ENCODE peak calls at places on chromosomes 7 and 10, in nine cellular contexts. R is uterus; Q is heart right ventricle; D is CD4-positive, CD25-positive, alpha-beta regulatory T cell; H is ascending aorta; A is adrenal gland; X is neural progenitor cell; U is lower lobe of right lung; P is AG04450. E is an unnamed sample.
A peak's percentile ranks its signal among the peaks of the same experiment; 100 is the strongest.

GRCh38 chr10:35783305-35783838 is 141.3 kb upstream of the FZD8 start:
- DNase-seq in H (no peak), X (no peak), Q (no peak), P (no peak), U (no peak), D (no peak), A (no peak), R (no peak), E (peak; percentile 68)

GRCh38 chr10:10500941-10501340 is 516.7 kb upstream of the CELF2 start:
- DNase-seq in R (no peak), U (no peak), X (no peak), H (no peak), A (no peak), Q (no peak), P (peak; percentile 52), D (no peak), E (no peak)

GRCh38 chr10:4867520-4868356 is 41.7 kb downstream of the AKR1E2 start:
- DNase-seq in D (no peak), R (no peak), Q (no peak), U (no peak), H (no peak), P (no peak), A (peak; percentile 58), X (no peak), E (no peak)

GRCh38 chr10:87694011-87694794 is 34.5 kb downstream of the PAPSS2 start:
- DNase-seq in P (no peak), U (no peak), X (no peak), A (no peak), Q (no peak), D (no peak), R (no peak), H (no peak), E (no peak)

GRCh38 chr10:12628964-12629766 is 279.8 kb downstream of the CAMK1D start:
- DNase-seq in H (no peak), A (no peak), D (no peak), X (peak; percentile 88), U (no peak), R (no peak), Q (no peak), P (no peak), E (no peak)

GRCh38 chr7:953547-954327 is 743 bp downstream of the ADAP1 start:
- DNase-seq in Q (peak; percentile 41), P (no peak), X (peak; percentile 63), R (no peak), D (no peak), H (peak; percentile 77), U (peak; percentile 86), A (peak; percentile 67), E (no peak)

GRCh38 chr10:43576062-43576461 is 1.6 kb upstream of the ZNF239 start:
- DNase-seq in P (no peak), H (no peak), A (no peak), R (no peak), D (no peak), Q (no peak), U (no peak), X (no peak), E (no peak)

GRCh38 chr10:88076027-88076880 is 212.8 kb downstream of the PTEN start:
- DNase-seq in R (no peak), D (no peak), U (no peak), H (no peak), P (no peak), X (no peak), A (no peak), Q (no peak), E (no peak)

GRCh38 chr7:88169717-88170320 is 50.0 kb downstream of the SRI start:
- DNase-seq in D (no peak), X (peak; percentile 5), U (no peak), P (no peak), R (no peak), A (no peak), Q (no peak), H (no peak), E (no peak)

GRCh38 chr10:100510533-100511308 is 8.9 kb downstream of the SEC31B start:
- DNase-seq in U (no peak), Q (no peak), R (no peak), A (no peak), X (no peak), D (peak; percentile 46), P (no peak), H (no peak), E (no peak)

GRCh38 chr10:112202561-112203241 is 19.1 kb upstream of the GPAM start:
- DNase-seq in U (no peak), P (peak; percentile 4), A (peak; percentile 40), R (no peak), H (no peak), X (no peak), Q (no peak), D (no peak), E (peak; percentile 40)

GRCh38 chr10:35577915-35578607 is 27.1 kb upstream of the GJD4 start:
- DNase-seq in H (no peak), Q (no peak), X (no peak), P (no peak), U (no peak), D (no peak), A (no peak), R (no peak), E (no peak)

GRCh38 chr10:112271982-112272381 is 11.2 kb upstream of the TECTB start:
- DNase-seq in H (no peak), P (no peak), U (no peak), A (no peak), Q (no peak), X (no peak), D (no peak), R (no peak), E (no peak)

GRCh38 chr10:113326160-113327111 is 226.4 kb upstream of the HABP2 start:
- DNase-seq in U (no peak), P (no peak), H (peak; percentile 88), D (no peak), X (peak; percentile 70), R (peak; percentile 52), A (peak; percentile 93), Q (peak; percentile 46), E (peak; percentile 22)

GRCh38 chr10:125004571-125005311 is 62.8 kb downstream of the ZRANB1 start:
- DNase-seq in A (peak; percentile 12), H (peak; percentile 58), R (peak; percentile 15), P (no peak), U (peak; percentile 39), Q (peak; percentile 2), X (no peak), D (no peak), E (no peak)

GRCh38 chr10:51090190-51090589 is 15.9 kb downstream of the PRKG1 start:
- DNase-seq in X (no peak), D (no peak), H (no peak), R (no peak), Q (peak; percentile 43), P (no peak), U (no peak), A (no peak), E (no peak)

GRCh38 chr10:63120554-63120953 is 12.6 kb upstream of the NRBF2 start:
- DNase-seq in X (no peak), Q (peak; percentile 15), P (peak; percentile 83), U (no peak), H (no peak), D (no peak), R (no peak), A (peak; percentile 15), E (no peak)

GRCh38 chr10:93435621-93436385 is 46.3 kb downstream of the MYOF start:
- DNase-seq in P (no peak), H (peak; percentile 69), A (no peak), R (no peak), D (no peak), U (no peak), X (peak; percentile 83), Q (no peak), E (no peak)

GRCh38 chr7:94012748-94013147 is 8.6 kb upstream of the BET1 start:
- DNase-seq in H (no peak), Q (no peak), X (no peak), U (no peak), R (no peak), P (no peak), A (no peak), D (no peak), E (no peak)

GRCh38 chr7:111112439-111112838 is 21.5 kb downstream of the LRRN3 start:
- DNase-seq in U (no peak), Q (no peak), P (no peak), X (no peak), D (no peak), H (no peak), R (no peak), A (no peak), E (no peak)

GRCh38 chr7:150371996-150372270 is 3.3 kb downstream of the REPIN1 start:
- DNase-seq in Q (no peak), H (peak; percentile 58), A (peak; percentile 13), R (no peak), D (no peak), U (no peak), X (no peak), P (no peak), E (no peak)
- H3K27ac ChIP-seq in Q (no peak overlapping the region), H (no peak overlapping the region), A (no peak overlapping the region), R (no peak overlapping the region), D (no peak overlapping the region), U (no peak overlapping the region), X (no peak overlapping the region), P (no peak overlapping the region), E (no peak overlapping the region)

DNA sequence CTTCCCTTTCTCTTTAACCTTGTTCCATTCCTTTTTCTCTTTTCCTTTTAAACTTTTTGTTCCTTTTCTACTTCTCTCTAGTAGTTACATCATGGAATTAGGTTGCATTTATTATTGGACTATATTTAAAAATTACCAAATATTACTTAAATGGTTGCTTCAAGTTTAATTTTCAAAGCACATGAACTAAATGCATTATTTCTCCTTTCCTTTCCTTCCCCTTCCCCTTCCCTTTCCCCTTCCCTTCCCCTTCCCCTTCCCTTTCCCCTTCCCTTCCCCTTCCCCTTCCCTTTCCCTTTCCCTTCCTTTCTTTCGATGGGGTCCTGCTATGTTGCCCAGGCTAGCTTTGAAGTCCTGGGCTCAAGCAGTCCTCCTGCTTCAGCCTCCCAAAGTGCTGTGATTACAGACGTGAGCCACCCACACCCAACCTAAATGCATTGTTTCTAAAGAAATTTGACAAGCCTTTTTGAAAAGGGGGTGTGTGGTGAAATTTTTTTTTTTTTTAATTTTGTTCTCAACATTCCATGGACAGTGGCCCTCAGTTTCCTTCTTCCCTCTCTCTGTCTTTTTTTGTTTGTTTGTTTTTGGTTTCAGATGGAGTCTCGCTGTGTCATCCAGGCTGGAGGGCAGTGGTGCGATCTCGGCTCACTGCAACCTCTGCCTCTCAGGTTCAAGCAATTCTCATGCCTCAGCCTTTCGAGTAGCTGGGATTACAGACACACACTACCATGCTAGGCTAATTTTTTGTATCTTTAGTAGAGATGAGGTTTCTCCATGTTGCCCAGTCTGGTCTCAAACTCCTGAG is 31.2 kb downstream of the TMEM60 start:
- DNase-seq in U (no peak), A (no peak), P (no peak), Q (no peak), D (no peak), R (no peak), X (no peak), H (no peak), E (no peak)
- H3K27ac ChIP-seq in U (no peak overlapping the region), A (no peak overlapping the region), P (no peak overlapping the region), Q (no peak overlapping the region), D (no peak overlapping the region), R (no peak overlapping the region), X (no peak overlapping the region), H (no peak overlapping the region), E (no peak overlapping the region)

GRCh38 chr7:82050792-82051191 is 280.9 kb upstream of the HGF start:
- DNase-seq in D (no peak), A (no peak), R (no peak), U (no peak), P (no peak), X (no peak), Q (no peak), H (no peak), E (no peak)
- H3K27ac ChIP-seq in D (no peak overlapping the region), A (no peak overlapping the region), R (no peak overlapping the region), U (no peak overlapping the region), P (peak overlapping the region; percentile 47), X (no peak overlapping the region), Q (no peak overlapping the region), H (no peak overlapping the region), E (no peak overlapping the region)

GRCh38 chr10:78851652-78852051 is 217.1 kb upstream of the ZMIZ1 start:
- DNase-seq in D (no peak), A (no peak), H (no peak), P (no peak), U (no peak), X (no peak), Q (no peak), R (no peak), E (no peak)
- H3K27ac ChIP-seq in D (no peak overlapping the region), A (no peak overlapping the region), H (no peak overlapping the region), P (no peak overlapping the region), U (no peak overlapping the region), X (no peak overlapping the region), Q (no peak overlapping the region), R (no peak overlapping the region), E (no peak overlapping the region)

E was measured in epithelial cell of prostate.